ENCODE peak calls at places on chromosomes 16 and 17, in ten cellular contexts. R is psoas muscle; S is H4; B is OCI-M1; L is GM10248; D is T-helper 2 cell; X is brain microvascular endothelial cell; T is NCI-H446 treated with DMSO at 0.1 percent for 48 hours; Q is GM13977; Y is activated CD8-positive, alpha-beta memory T cell treated with anti-CD3 and anti-CD28 coated beads for 1 hour. A is an unnamed sample.

GRCh38 chr16:9055661-9056060 is 35.8 kb upstream of the HAPSTR1 start:
- DNase-seq in X (peak; percentile 59), Q (no peak), B (no peak), S (peak; percentile 52), R (no peak), T (no peak), D (no peak), Y (no peak), L (no peak), A (no peak)

GRCh38 chr16:86321491-86321890 is 188.8 kb upstream of the FOXF1 start:
- DNase-seq in Y (no peak), R (no peak), S (no peak), L (no peak), T (no peak), B (no peak), Q (no peak), X (no peak), D (no peak), A (peak; percentile 58)

GRCh38 chr16:50497592-50497991 is 50.6 kb upstream of the NKD1 start:
- DNase-seq in Q (no peak), R (no peak), Y (no peak), X (peak; percentile 75), D (no peak), S (peak; percentile 26), T (no peak), L (no peak), B (no peak), A (no peak)

GRCh38 chr16:31382485-31383161 is 10.5 kb upstream of the ITGAD start:
- DNase-seq in X (peak; percentile 31), R (peak; percentile 81), B (peak; percentile 81), S (peak; percentile 56), D (peak; percentile 74), Q (peak; percentile 80), T (no peak), Y (peak; percentile 44), L (peak; percentile 83), A (peak; percentile 85)

GRCh38 chr16:58500329-58501241 is 642 bp downstream of the NDRG4 start:
- DNase-seq in T (no peak), X (no peak), Y (no peak), L (peak; percentile 26), D (no peak), R (peak; percentile 36), S (no peak), Q (no peak), B (no peak), A (no peak)

GRCh38 chr16:1037023-1037933 is 35.3 kb upstream of the SSTR5 start:
- DNase-seq in B (peak; percentile 7), R (no peak), Q (no peak), D (no peak), T (no peak), L (no peak), Y (no peak), S (peak; percentile 85), X (no peak), A (no peak)

GRCh38 chr17:66803474-66803951 is 31.4 kb upstream of the CACNG5 start:
- DNase-seq in S (no peak), Y (no peak), L (no peak), B (no peak), T (no peak), X (no peak), D (no peak), Q (no peak), R (no peak), A (no peak)

GRCh38 chr16:70348991-70349390 is 2.3 kb downstream of the DDX19A start:
- DNase-seq in B (no peak), Y (no peak), D (no peak), Q (no peak), T (no peak), X (no peak), L (no peak), S (no peak), R (no peak), A (no peak)

GRCh38 chr17:56545056-56545455 is 48.4 kb upstream of the NOG start:
- DNase-seq in Y (no peak), Q (no peak), R (no peak), D (no peak), B (no peak), S (no peak), X (no peak), L (no peak), T (no peak), A (no peak)

GRCh38 chr16:17155936-17156335 is 314.8 kb downstream of the XYLT1 start:
- DNase-seq in T (no peak), X (no peak), R (no peak), L (no peak), S (no peak), D (no peak), Q (no peak), B (no peak), Y (no peak), A (no peak)

GRCh38 chr17:57268176-57268575 is 11.9 kb downstream of the MSI2 start:
- DNase-seq in L (no peak), S (no peak), Y (no peak), X (no peak), T (no peak), R (no peak), B (no peak), D (no peak), Q (no peak), A (no peak)

GRCh38 chr16:69095179-69095578 is 10.3 kb upstream of the HAS3 start:
- DNase-seq in X (no peak), S (no peak), Q (no peak), B (no peak), L (no peak), T (no peak), D (no peak), R (no peak), Y (no peak), A (no peak)

GRCh38 chr17:29112780-29113295 is 67.4 kb downstream of the MYO18A start:
- DNase-seq in Y (no peak), L (no peak), X (no peak), D (no peak), Q (no peak), S (peak; percentile 28), T (peak; percentile 86), R (peak; percentile 85), B (no peak), A (no peak)

GRCh38 chr16:25265968-25266367 is 8.3 kb upstream of the ZKSCAN2 start:
- DNase-seq in X (no peak), S (no peak), Y (no peak), R (no peak), D (no peak), L (no peak), T (no peak), Q (no peak), B (no peak), A (no peak)

GRCh38 chr16:23505180-23505665 is 5.1 kb downstream of the GGA2 start:
- DNase-seq in X (no peak), Q (no peak), S (no peak), B (no peak), Y (no peak), T (peak; percentile 2), D (no peak), R (no peak), L (no peak), A (no peak)

GRCh38 chr16:53449816-53450517 is 15.7 kb downstream of the RBL2 start:
- DNase-seq in L (peak; percentile 20), B (no peak), Q (peak; percentile 19), D (peak; percentile 24), S (no peak), X (no peak), Y (no peak), T (no peak), R (no peak), A (no peak)

GRCh38 chr17:71232801-71233559 is 887.8 kb upstream of the SOX9 start:
- DNase-seq in X (no peak), Y (no peak), R (no peak), S (no peak), T (no peak), D (no peak), L (no peak), B (no peak), Q (no peak), A (no peak)

GRCh38 chr17:1647802-1648581 is 1.7 kb downstream of the RILP start:
- DNase-seq in T (no peak), R (peak; percentile 59), B (peak; percentile 57), Y (no peak), S (no peak), Q (no peak), L (no peak), D (no peak), X (no peak), A (no peak)

GRCh38 chr16:72125635-72126428 is 32.2 kb downstream of the DHX38 start:
- DNase-seq in Y (no peak), T (no peak), X (no peak), L (peak; percentile 25), S (no peak), Q (peak; percentile 1), D (no peak), B (no peak), R (no peak), A (no peak)

GRCh38 chr17:37373530-37374159 is 2.1 kb upstream of the C17orf78 start:
- DNase-seq in R (no peak), T (peak; percentile 59), L (peak; percentile 83), Q (peak; percentile 79), X (peak; percentile 80), D (peak; percentile 82), S (peak; percentile 84), B (peak; percentile 92), Y (peak; percentile 17), A (peak; percentile 63)

A was measured in aorta.